ENCODE peak calls at places on chromosomes 16 and 17, in eight cellular contexts. One of them, this sample, is unnamed.

GRCh38 chr16:58317608-58318152 is 22.9 kb upstream of the PRSS54 start:
- DNase-seq in GM23338: no peak
- DNase-seq in adrenal gland: no peak
- DNase-seq in neural progenitor cell: no peak
- DNase-seq in endothelial cell of umbilical vein: peak
- DNase-seq in thoracic aorta: no peak
- DNase-seq in tibial artery: no peak
- DNase-seq in dorsolateral prefrontal cortex: no peak
- DNase-seq in this sample: no peak

GRCh38 chr16:29686740-29687327 is 7.9 kb downstream of the QPRT start:
- DNase-seq in thoracic aorta: no peak
- DNase-seq in endothelial cell of umbilical vein: no peak
- DNase-seq in neural progenitor cell: no peak
- DNase-seq in adrenal gland: no peak
- DNase-seq in dorsolateral prefrontal cortex: no peak
- DNase-seq in GM23338: no peak
- DNase-seq in tibial artery: no peak
- DNase-seq in this sample: no peak

GRCh38 chr16:67516296-67517177 is 12.1 kb upstream of the RIPOR1 start:
- DNase-seq in endothelial cell of umbilical vein: peak
- DNase-seq in adrenal gland: no peak
- DNase-seq in thoracic aorta: no peak
- DNase-seq in dorsolateral prefrontal cortex: no peak
- DNase-seq in GM23338: no peak
- DNase-seq in tibial artery: no peak
- DNase-seq in neural progenitor cell: no peak
- DNase-seq in this sample: no peak

GRCh38 chr17:48621410-48622387 is 4.5 kb downstream of the HOXB9 start:
- DNase-seq in GM23338: no peak
- DNase-seq in endothelial cell of umbilical vein: no peak
- DNase-seq in adrenal gland: no peak
- DNase-seq in neural progenitor cell: no peak
- DNase-seq in dorsolateral prefrontal cortex: no peak
- DNase-seq in tibial artery: no peak
- DNase-seq in thoracic aorta: no peak
- DNase-seq in this sample: no peak

GRCh38 chr17:12659500-12659899 is 6.2 kb upstream of the MYOCD start:
- DNase-seq in GM23338: no peak
- DNase-seq in neural progenitor cell: no peak
- DNase-seq in adrenal gland: no peak
- DNase-seq in thoracic aorta: no peak
- DNase-seq in dorsolateral prefrontal cortex: no peak
- DNase-seq in tibial artery: no peak
- DNase-seq in endothelial cell of umbilical vein: no peak
- DNase-seq in this sample: no peak

GRCh38 chr17:42709561-42709960 is 27.2 kb downstream of the CNTNAP1 start:
- DNase-seq in neural progenitor cell: no peak
- DNase-seq in endothelial cell of umbilical vein: no peak
- DNase-seq in thoracic aorta: no peak
- DNase-seq in tibial artery: no peak
- DNase-seq in GM23338: no peak
- DNase-seq in adrenal gland: no peak
- DNase-seq in dorsolateral prefrontal cortex: no peak
- DNase-seq in this sample: no peak

GRCh38 chr17:39173539-39174274 is 7.7 kb upstream of the ARL5C start:
- DNase-seq in thoracic aorta: no peak
- DNase-seq in GM23338: no peak
- DNase-seq in adrenal gland: no peak
- DNase-seq in dorsolateral prefrontal cortex: no peak
- DNase-seq in neural progenitor cell: no peak
- DNase-seq in tibial artery: no peak
- DNase-seq in endothelial cell of umbilical vein: no peak
- DNase-seq in this sample: no peak

GRCh38 chr16:57512296-57513001 is 23.9 kb downstream of the CCDC102A start:
- DNase-seq in thoracic aorta: no peak
- DNase-seq in dorsolateral prefrontal cortex: no peak
- DNase-seq in adrenal gland: no peak
- DNase-seq in neural progenitor cell: no peak
- DNase-seq in GM23338: no peak
- DNase-seq in tibial artery: no peak
- DNase-seq in endothelial cell of umbilical vein: no peak
- DNase-seq in this sample: no peak

GRCh38 chr16:67718668-67719047 is 458 bp downstream of the GFOD2 start:
- DNase-seq in endothelial cell of umbilical vein: peak
- DNase-seq in GM23338: peak
- DNase-seq in thoracic aorta: no peak
- DNase-seq in tibial artery: no peak
- DNase-seq in dorsolateral prefrontal cortex: no peak
- DNase-seq in adrenal gland: no peak
- DNase-seq in neural progenitor cell: no peak
- DNase-seq in this sample: no peak

GRCh38 chr16:30186782-30187555 is 3.6 kb downstream of the CORO1A start:
- DNase-seq in endothelial cell of umbilical vein: peak
- DNase-seq in GM23338: peak
- DNase-seq in tibial artery: peak
- DNase-seq in dorsolateral prefrontal cortex: no peak
- DNase-seq in neural progenitor cell: peak
- DNase-seq in thoracic aorta: no peak
- DNase-seq in adrenal gland: peak
- DNase-seq in this sample: peak

GRCh38 chr17:73257516-73257915 is 4.2 kb downstream of the CPSF4L start:
- DNase-seq in endothelial cell of umbilical vein: no peak
- DNase-seq in dorsolateral prefrontal cortex: no peak
- DNase-seq in tibial artery: no peak
- DNase-seq in thoracic aorta: no peak
- DNase-seq in neural progenitor cell: no peak
- DNase-seq in adrenal gland: no peak
- DNase-seq in GM23338: no peak
- DNase-seq in this sample: no peak

GRCh38 chr17:10271004-10271620 is 72.7 kb upstream of the GAS7 start:
- DNase-seq in dorsolateral prefrontal cortex: no peak
- DNase-seq in tibial artery: no peak
- DNase-seq in GM23338: no peak
- DNase-seq in adrenal gland: no peak
- DNase-seq in neural progenitor cell: no peak
- DNase-seq in thoracic aorta: no peak
- DNase-seq in endothelial cell of umbilical vein: no peak
- DNase-seq in this sample: no peak

GRCh38 chr17:76967762-76968161 is 99.6 kb downstream of the MGAT5B start:
- DNase-seq in dorsolateral prefrontal cortex: no peak
- DNase-seq in neural progenitor cell: no peak
- DNase-seq in GM23338: no peak
- DNase-seq in adrenal gland: no peak
- DNase-seq in thoracic aorta: no peak
- DNase-seq in endothelial cell of umbilical vein: no peak
- DNase-seq in tibial artery: no peak
- DNase-seq in this sample: no peak

GRCh38 chr17:76966486-76967181 is 98.4 kb downstream of the MGAT5B start:
- DNase-seq in dorsolateral prefrontal cortex: no peak
- DNase-seq in GM23338: no peak
- DNase-seq in endothelial cell of umbilical vein: no peak
- DNase-seq in tibial artery: no peak
- DNase-seq in neural progenitor cell: no peak
- DNase-seq in adrenal gland: no peak
- DNase-seq in thoracic aorta: no peak
- DNase-seq in this sample: no peak

GRCh38 chr17:76968707-76969597 is 100.7 kb downstream of the MGAT5B start:
- DNase-seq in neural progenitor cell: peak
- DNase-seq in dorsolateral prefrontal cortex: no peak
- DNase-seq in tibial artery: no peak
- DNase-seq in adrenal gland: peak
- DNase-seq in GM23338: peak
- DNase-seq in endothelial cell of umbilical vein: no peak
- DNase-seq in thoracic aorta: no peak
- DNase-seq in this sample: peak

GRCh38 chr17:76972046-76972641 is 103.9 kb downstream of the MGAT5B start:
- DNase-seq in endothelial cell of umbilical vein: no peak
- DNase-seq in adrenal gland: no peak
- DNase-seq in thoracic aorta: no peak
- DNase-seq in tibial artery: no peak
- DNase-seq in dorsolateral prefrontal cortex: no peak
- DNase-seq in GM23338: no peak
- DNase-seq in neural progenitor cell: no peak
- DNase-seq in this sample: no peak

DNA sequence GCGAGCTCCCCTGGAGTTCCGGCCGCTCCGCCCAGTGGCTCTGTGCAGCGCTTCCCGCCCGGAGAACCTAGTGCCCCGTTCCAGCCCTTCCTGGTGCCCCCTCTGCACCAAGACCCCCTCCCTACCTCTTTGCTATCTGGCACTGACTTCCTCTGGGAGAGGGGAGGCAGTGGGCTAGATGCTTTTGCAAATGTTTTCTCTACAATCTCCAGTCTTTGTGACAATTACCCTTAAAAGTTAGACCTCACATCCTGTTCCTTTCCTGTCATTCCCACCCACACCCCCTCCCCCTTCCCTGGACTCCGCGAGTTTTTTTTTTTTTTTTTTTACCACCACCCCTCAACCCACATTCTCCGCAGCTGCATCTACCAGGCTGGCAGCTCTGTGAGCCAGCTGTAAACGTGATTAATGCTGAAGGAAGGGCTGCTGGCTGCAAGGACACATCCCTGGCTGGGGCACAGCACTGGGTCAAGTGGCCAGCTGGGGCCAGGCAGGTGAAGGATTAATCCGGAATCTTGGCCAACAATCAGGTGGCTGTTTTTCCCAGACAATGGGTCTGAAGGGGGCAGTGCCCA is 101.5 kb downstream of the MGAT5B start:
- DNase-seq in adrenal gland: no peak
- DNase-seq in thoracic aorta: no peak
- DNase-seq in tibial artery: no peak
- DNase-seq in GM23338: peak
- DNase-seq in dorsolateral prefrontal cortex: no peak
- DNase-seq in endothelial cell of umbilical vein: no peak
- DNase-seq in neural progenitor cell: peak
- DNase-seq in this sample: peak
- H3K4me3 ChIP-seq in adrenal gland: no peak
- H3K4me3 ChIP-seq in thoracic aorta: peak
- H3K4me3 ChIP-seq in tibial artery: no peak
- H3K4me3 ChIP-seq in GM23338: peak
- H3K4me3 ChIP-seq in dorsolateral prefrontal cortex: peak
- H3K4me3 ChIP-seq in endothelial cell of umbilical vein: no peak
- H3K4me3 ChIP-seq in neural progenitor cell: peak
- H3K4me3 ChIP-seq in this sample: peak

DNA sequence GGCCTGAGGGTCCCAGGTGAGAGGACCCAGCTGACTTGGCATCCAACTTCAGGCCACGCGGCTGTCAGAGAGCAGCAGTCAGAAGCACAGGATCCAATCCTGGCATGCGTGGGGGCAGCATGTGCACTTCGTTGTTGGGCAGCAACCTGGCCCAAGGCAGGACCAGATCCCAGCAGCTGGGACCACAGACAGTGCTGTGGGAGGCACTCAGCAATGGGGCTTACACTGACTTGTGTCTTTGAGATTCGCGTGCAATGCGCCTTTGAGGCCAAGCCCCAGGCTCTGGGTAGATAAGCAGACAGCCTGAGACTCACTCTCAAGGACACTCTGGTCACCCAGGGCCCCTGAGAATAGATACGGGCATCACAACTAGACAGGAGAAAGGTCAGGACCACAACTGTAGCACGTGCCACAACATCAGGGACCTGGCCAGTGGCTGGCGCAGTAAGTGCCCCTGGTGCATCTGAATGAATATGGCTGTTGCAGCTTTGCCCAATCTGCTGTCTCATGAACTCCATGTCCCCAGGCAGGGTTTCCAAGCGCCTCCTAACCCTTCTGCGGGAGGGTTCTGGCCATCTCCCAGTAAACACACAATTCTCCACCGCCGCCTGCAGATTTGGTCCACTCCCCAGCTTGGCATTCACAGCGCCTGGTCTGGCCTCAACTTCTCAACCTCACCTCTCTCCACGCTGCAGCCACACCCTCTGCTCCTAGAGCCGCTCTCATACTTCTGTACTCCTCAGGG is 3.2 kb downstream of the PAM16 start:
- DNase-seq in GM23338: no peak
- DNase-seq in tibial artery: no peak
- DNase-seq in neural progenitor cell: no peak
- DNase-seq in thoracic aorta: no peak
- DNase-seq in dorsolateral prefrontal cortex: no peak
- DNase-seq in adrenal gland: peak
- DNase-seq in endothelial cell of umbilical vein: no peak
- DNase-seq in this sample: no peak
- H3K27ac ChIP-seq in GM23338: no peak
- H3K27ac ChIP-seq in tibial artery: peak
- H3K27ac ChIP-seq in neural progenitor cell: no peak
- H3K27ac ChIP-seq in thoracic aorta: no peak
- H3K27ac ChIP-seq in dorsolateral prefrontal cortex: no peak
- H3K27ac ChIP-seq in adrenal gland: no peak
- H3K27ac ChIP-seq in endothelial cell of umbilical vein: no peak
- H3K27ac ChIP-seq in this sample: no peak

DNA sequence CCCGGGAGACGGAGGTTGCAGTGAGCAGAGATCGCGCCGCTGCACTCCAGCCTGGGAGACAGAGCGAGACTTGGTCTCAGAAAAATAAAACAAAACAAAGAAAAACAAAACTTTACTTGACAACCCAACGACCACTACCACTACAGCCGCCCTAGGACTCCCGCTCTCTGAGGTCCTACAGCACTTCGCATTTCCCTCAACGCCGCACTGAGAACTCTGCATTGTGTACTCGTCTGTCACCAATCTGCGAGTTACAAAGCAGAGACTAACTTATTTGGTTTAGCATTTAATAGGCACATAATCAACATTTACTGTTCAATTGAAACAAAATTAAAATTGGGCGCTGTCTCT is 479 bp upstream of the ZNF207 start:
- DNase-seq in endothelial cell of umbilical vein: no peak
- DNase-seq in neural progenitor cell: peak
- DNase-seq in GM23338: peak
- DNase-seq in dorsolateral prefrontal cortex: no peak
- DNase-seq in tibial artery: no peak
- DNase-seq in thoracic aorta: no peak
- DNase-seq in adrenal gland: peak
- DNase-seq in this sample: no peak
- H3K4me3 ChIP-seq in endothelial cell of umbilical vein: peak
- H3K4me3 ChIP-seq in neural progenitor cell: peak
- H3K4me3 ChIP-seq in GM23338: peak
- H3K4me3 ChIP-seq in dorsolateral prefrontal cortex: peak
- H3K4me3 ChIP-seq in tibial artery: peak
- H3K4me3 ChIP-seq in thoracic aorta: peak
- H3K4me3 ChIP-seq in adrenal gland: peak
- H3K4me3 ChIP-seq in this sample: peak

GRCh38 chr16:72658888-72659717 is 388.8 kb downstream of the ZFHX3 start:
- DNase-seq in thoracic aorta: no peak
- DNase-seq in tibial artery: no peak
- DNase-seq in adrenal gland: no peak
- DNase-seq in dorsolateral prefrontal cortex: no peak
- DNase-seq in endothelial cell of umbilical vein: no peak
- DNase-seq in neural progenitor cell: no peak
- DNase-seq in GM23338: no peak
- DNase-seq in this sample: no peak

GRCh38 chr16:72664122-72664479 is 383.8 kb downstream of the ZFHX3 start:
- DNase-seq in neural progenitor cell: no peak
- DNase-seq in dorsolateral prefrontal cortex: no peak
- DNase-seq in GM23338: peak
- DNase-seq in endothelial cell of umbilical vein: no peak
- DNase-seq in adrenal gland: no peak
- DNase-seq in tibial artery: no peak
- DNase-seq in thoracic aorta: no peak
- DNase-seq in this sample: no peak

GRCh38 chr16:72666267-72666666 is 381.7 kb downstream of the ZFHX3 start:
- DNase-seq in endothelial cell of umbilical vein: no peak
- DNase-seq in adrenal gland: no peak
- DNase-seq in thoracic aorta: no peak
- DNase-seq in GM23338: no peak
- DNase-seq in tibial artery: no peak
- DNase-seq in neural progenitor cell: peak
- DNase-seq in dorsolateral prefrontal cortex: no peak
- DNase-seq in this sample: peak

GRCh38 chr16:72664480-72665408 is 383.2 kb downstream of the ZFHX3 start:
- DNase-seq in thoracic aorta: peak
- DNase-seq in GM23338: peak
- DNase-seq in endothelial cell of umbilical vein: peak
- DNase-seq in neural progenitor cell: peak
- DNase-seq in dorsolateral prefrontal cortex: peak
- DNase-seq in tibial artery: peak
- DNase-seq in adrenal gland: peak
- DNase-seq in this sample: peak
- H3K27ac ChIP-seq in thoracic aorta: peak
- H3K27ac ChIP-seq in GM23338: peak
- H3K27ac ChIP-seq in endothelial cell of umbilical vein: peak
- H3K27ac ChIP-seq in neural progenitor cell: peak
- H3K27ac ChIP-seq in dorsolateral prefrontal cortex: no peak
- H3K27ac ChIP-seq in tibial artery: peak
- H3K27ac ChIP-seq in adrenal gland: no peak
- H3K27ac ChIP-seq in this sample: peak

This sample was measured in SJCRH30.